ENCODE peak calls at places on chromosomes 5 and 9, in nine cellular contexts. One of them, this sample, is unnamed.

GRCh38 chr5:6827815-6828214 is 114.6 kb downstream of the TENT4A start:
- DNase-seq in A549: no peak
- DNase-seq in heart left ventricle: no peak
- DNase-seq in HCT116: no peak
- DNase-seq in stomach: no peak
- DNase-seq in adrenal gland: no peak
- DNase-seq in IMR-90: no peak
- DNase-seq in esophagus squamous epithelium: no peak
- DNase-seq in lower leg skin: no peak
- DNase-seq in this sample: no peak

GRCh38 chr5:142685418-142686209 is at the start of gene FGF1:
- DNase-seq in A549: no peak
- DNase-seq in stomach: no peak
- DNase-seq in lower leg skin: no peak
- DNase-seq in adrenal gland: no peak
- DNase-seq in HCT116: no peak
- DNase-seq in esophagus squamous epithelium: no peak
- DNase-seq in heart left ventricle: peak
- DNase-seq in IMR-90: no peak
- DNase-seq in this sample: no peak

GRCh38 chr5:31097851-31098250 is 95.6 kb upstream of the CDH6 start:
- DNase-seq in lower leg skin: no peak
- DNase-seq in heart left ventricle: no peak
- DNase-seq in esophagus squamous epithelium: no peak
- DNase-seq in HCT116: no peak
- DNase-seq in adrenal gland: no peak
- DNase-seq in A549: no peak
- DNase-seq in stomach: no peak
- DNase-seq in IMR-90: no peak
- DNase-seq in this sample: no peak

GRCh38 chr5:8457187-8458037 is 588.5 kb downstream of the MTRR start:
- DNase-seq in HCT116: no peak
- DNase-seq in A549: peak
- DNase-seq in lower leg skin: peak
- DNase-seq in adrenal gland: peak
- DNase-seq in stomach: peak
- DNase-seq in heart left ventricle: peak
- DNase-seq in IMR-90: peak
- DNase-seq in esophagus squamous epithelium: peak
- DNase-seq in this sample: peak

GRCh38 chr9:72315510-72316287 is 49.3 kb downstream of the ZFAND5 start:
- DNase-seq in stomach: peak
- DNase-seq in A549: peak
- DNase-seq in lower leg skin: peak
- DNase-seq in esophagus squamous epithelium: no peak
- DNase-seq in heart left ventricle: no peak
- DNase-seq in HCT116: no peak
- DNase-seq in IMR-90: peak
- DNase-seq in adrenal gland: no peak
- DNase-seq in this sample: no peak

GRCh38 chr9:132878695-132879064 is at the start of gene SPACA9:
- DNase-seq in adrenal gland: peak
- DNase-seq in HCT116: peak
- DNase-seq in heart left ventricle: peak
- DNase-seq in esophagus squamous epithelium: no peak
- DNase-seq in stomach: peak
- DNase-seq in A549: peak
- DNase-seq in IMR-90: peak
- DNase-seq in lower leg skin: peak
- DNase-seq in this sample: peak

GRCh38 chr9:129312731-129313130 is 134.7 kb upstream of the IER5L start:
- DNase-seq in esophagus squamous epithelium: no peak
- DNase-seq in adrenal gland: no peak
- DNase-seq in lower leg skin: no peak
- DNase-seq in IMR-90: no peak
- DNase-seq in stomach: no peak
- DNase-seq in heart left ventricle: peak
- DNase-seq in A549: no peak
- DNase-seq in HCT116: no peak
- DNase-seq in this sample: peak

GRCh38 chr5:177472460-177473441 is 683 bp downstream of the DBN1 start:
- DNase-seq in A549: no peak
- DNase-seq in adrenal gland: no peak
- DNase-seq in IMR-90: no peak
- DNase-seq in HCT116: no peak
- DNase-seq in esophagus squamous epithelium: no peak
- DNase-seq in lower leg skin: no peak
- DNase-seq in stomach: peak
- DNase-seq in heart left ventricle: peak
- DNase-seq in this sample: no peak

GRCh38 chr9:33452828-33453271 is 5.5 kb upstream of the AQP3 start:
- DNase-seq in stomach: peak
- DNase-seq in adrenal gland: no peak
- DNase-seq in IMR-90: peak
- DNase-seq in lower leg skin: peak
- DNase-seq in heart left ventricle: no peak
- DNase-seq in esophagus squamous epithelium: no peak
- DNase-seq in A549: peak
- DNase-seq in HCT116: peak
- DNase-seq in this sample: no peak

DNA sequence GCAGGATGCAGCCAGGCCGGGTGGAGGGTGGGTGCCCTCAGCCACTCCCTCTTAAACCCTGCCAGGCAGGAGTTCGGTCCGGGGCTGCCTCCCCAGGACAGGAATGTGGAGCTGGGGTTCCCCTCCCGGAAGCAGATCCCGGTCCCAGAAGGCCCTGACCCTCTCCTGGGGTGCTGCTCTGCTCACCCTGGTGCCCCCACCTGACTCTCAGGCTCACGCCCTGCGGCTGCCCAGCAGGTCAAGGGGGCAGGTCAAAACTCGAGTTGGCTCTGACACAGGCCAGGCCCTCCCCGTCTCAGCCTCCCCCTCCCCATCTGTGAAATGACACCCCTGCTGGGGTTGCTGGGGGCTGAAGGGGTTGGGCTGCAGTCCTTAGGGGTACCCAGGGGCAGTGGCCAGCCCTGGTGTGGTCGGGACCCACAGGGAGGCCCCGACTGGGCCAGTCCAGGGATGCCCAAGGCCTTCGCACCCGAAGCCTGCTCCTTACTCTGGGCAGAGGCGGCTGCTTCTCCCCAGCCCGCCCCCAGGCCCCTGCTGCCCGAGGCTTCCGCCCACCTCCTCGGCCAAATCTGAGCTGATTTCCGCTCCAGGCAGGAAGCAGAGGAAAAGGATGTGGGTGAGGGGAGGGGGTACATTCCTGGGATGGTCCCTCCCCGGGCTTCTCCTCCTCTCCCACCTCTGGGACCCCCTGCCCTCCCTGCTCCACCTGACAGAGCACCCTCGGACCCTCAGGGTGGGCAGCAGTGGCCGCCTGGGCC is 3.9 kb upstream of the NRARP start:
- DNase-seq in adrenal gland: peak
- DNase-seq in HCT116: no peak
- DNase-seq in heart left ventricle: peak
- DNase-seq in stomach: no peak
- DNase-seq in lower leg skin: no peak
- DNase-seq in A549: no peak
- DNase-seq in IMR-90: no peak
- DNase-seq in esophagus squamous epithelium: no peak
- DNase-seq in this sample: peak
- TF ChIP-seq POLR2A in adrenal gland: no peak
- TF ChIP-seq POLR2A in HCT116: no peak
- TF ChIP-seq POLR2A in heart left ventricle: no peak
- TF ChIP-seq POLR2A in stomach: no peak
- TF ChIP-seq POLR2A in lower leg skin: no peak
- TF ChIP-seq POLR2A in A549: no peak
- TF ChIP-seq POLR2A in IMR-90: no peak
- TF ChIP-seq POLR2A in esophagus squamous epithelium: no peak
- TF ChIP-seq POLR2A in this sample: no peak

GRCh38 chr9:124858330-124859046 is 3.3 kb downstream of the RPL35 start:
- DNase-seq in IMR-90: no peak
- DNase-seq in heart left ventricle: no peak
- DNase-seq in adrenal gland: no peak
- DNase-seq in A549: no peak
- DNase-seq in stomach: no peak
- DNase-seq in HCT116: no peak
- DNase-seq in lower leg skin: no peak
- DNase-seq in esophagus squamous epithelium: no peak
- DNase-seq in this sample: no peak
- TF ChIP-seq CTCF in IMR-90: no peak
- TF ChIP-seq CTCF in heart left ventricle: no peak
- TF ChIP-seq CTCF in adrenal gland: no peak
- TF ChIP-seq CTCF in A549: no peak
- TF ChIP-seq CTCF in stomach: no peak
- TF ChIP-seq CTCF in HCT116: peak
- TF ChIP-seq CTCF in lower leg skin: no peak
- TF ChIP-seq CTCF in esophagus squamous epithelium: no peak
- TF ChIP-seq CTCF in this sample: no peak

GRCh38 chr5:72468606-72469005 is 38.6 kb downstream of the ZNF366 start:
- DNase-seq in esophagus squamous epithelium: no peak
- DNase-seq in A549: no peak
- DNase-seq in stomach: no peak
- DNase-seq in adrenal gland: no peak
- DNase-seq in HCT116: no peak
- DNase-seq in heart left ventricle: no peak
- DNase-seq in IMR-90: no peak
- DNase-seq in lower leg skin: no peak
- DNase-seq in this sample: no peak

GRCh38 chr5:72465601-72466563 is 41.3 kb downstream of the ZNF366 start:
- DNase-seq in esophagus squamous epithelium: no peak
- DNase-seq in adrenal gland: no peak
- DNase-seq in HCT116: no peak
- DNase-seq in heart left ventricle: no peak
- DNase-seq in IMR-90: peak
- DNase-seq in lower leg skin: no peak
- DNase-seq in stomach: no peak
- DNase-seq in A549: no peak
- DNase-seq in this sample: no peak

GRCh38 chr5:72465068-72465467 is 42.1 kb downstream of the ZNF366 start:
- DNase-seq in esophagus squamous epithelium: no peak
- DNase-seq in IMR-90: no peak
- DNase-seq in HCT116: no peak
- DNase-seq in A549: no peak
- DNase-seq in stomach: no peak
- DNase-seq in adrenal gland: no peak
- DNase-seq in heart left ventricle: no peak
- DNase-seq in lower leg skin: no peak
- DNase-seq in this sample: no peak

GRCh38 chr5:72467987-72468386 is 39.2 kb downstream of the ZNF366 start:
- DNase-seq in lower leg skin: no peak
- DNase-seq in IMR-90: peak
- DNase-seq in HCT116: no peak
- DNase-seq in stomach: no peak
- DNase-seq in heart left ventricle: no peak
- DNase-seq in esophagus squamous epithelium: no peak
- DNase-seq in adrenal gland: no peak
- DNase-seq in A549: no peak
- DNase-seq in this sample: no peak

DNA sequence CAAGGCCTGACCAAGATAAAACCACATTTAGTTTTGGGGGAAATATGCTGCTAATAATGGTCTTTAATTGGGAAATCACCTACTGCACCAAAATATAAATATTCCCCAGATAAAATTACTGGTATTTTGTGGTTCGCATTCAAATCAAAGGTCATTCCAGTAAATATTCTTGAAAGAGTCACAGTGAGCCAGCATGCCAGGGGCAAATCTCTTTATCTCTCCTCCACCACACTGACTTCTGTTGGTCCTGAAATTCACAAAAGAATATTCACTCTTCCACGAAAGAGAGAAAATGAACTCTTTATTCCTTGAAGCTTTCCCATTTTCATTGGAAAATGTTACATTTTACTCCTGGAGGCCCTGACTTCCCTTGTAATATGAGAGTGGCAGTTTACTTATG is 39.8 kb downstream of the ZNF366 start:
- DNase-seq in heart left ventricle: no peak
- DNase-seq in adrenal gland: no peak
- DNase-seq in IMR-90: no peak
- DNase-seq in lower leg skin: no peak
- DNase-seq in A549: no peak
- DNase-seq in stomach: no peak
- DNase-seq in esophagus squamous epithelium: no peak
- DNase-seq in HCT116: no peak
- DNase-seq in this sample: no peak
- TF ChIP-seq POLR2A in heart left ventricle: no peak
- TF ChIP-seq POLR2A in adrenal gland: no peak
- TF ChIP-seq POLR2A in IMR-90: no peak
- TF ChIP-seq POLR2A in lower leg skin: no peak
- TF ChIP-seq POLR2A in A549: no peak
- TF ChIP-seq POLR2A in stomach: no peak
- TF ChIP-seq POLR2A in esophagus squamous epithelium: no peak
- TF ChIP-seq POLR2A in HCT116: no peak
- TF ChIP-seq POLR2A in this sample: no peak

GRCh38 chr5:64347308-64347707 is 158.5 kb upstream of the RGS7BP start:
- DNase-seq in adrenal gland: no peak
- DNase-seq in HCT116: no peak
- DNase-seq in esophagus squamous epithelium: no peak
- DNase-seq in IMR-90: no peak
- DNase-seq in heart left ventricle: no peak
- DNase-seq in A549: no peak
- DNase-seq in lower leg skin: no peak
- DNase-seq in stomach: no peak
- DNase-seq in this sample: no peak
- TF ChIP-seq CTCF in adrenal gland: no peak
- TF ChIP-seq CTCF in HCT116: no peak
- TF ChIP-seq CTCF in esophagus squamous epithelium: no peak
- TF ChIP-seq CTCF in IMR-90: no peak
- TF ChIP-seq CTCF in heart left ventricle: no peak
- TF ChIP-seq CTCF in A549: no peak
- TF ChIP-seq CTCF in lower leg skin: no peak
- TF ChIP-seq CTCF in stomach: no peak
- TF ChIP-seq CTCF in this sample: no peak